ENCODE peak calls at places on chromosome 1, in four cellular contexts. W is HFF-Myc, R is kidney, A is osteocyte. Z is an unnamed sample.

GRCh38 chr1:19949016-19949415 is 25.6 kb upstream of the PLA2G2E start:
- DNase-seq in W (peak), R (no peak), A (no peak), Z (no peak)

GRCh38 chr1:243730499-243731150 is 119.4 kb downstream of the AKT3 start:
- DNase-seq in W (no peak), R (peak), A (no peak), Z (no peak)

GRCh38 chr1:243882276-243882675 is 32.2 kb upstream of the AKT3 start:
- DNase-seq in W (peak), R (no peak), A (no peak), Z (no peak)

GRCh38 chr1:212669102-212669501 is 30.5 kb downstream of the BATF3 start:
- DNase-seq in W (no peak), R (no peak), A (peak), Z (no peak)

GRCh38 chr1:11285883-11286734 is 13.1 kb downstream of the UBIAD1 start:
- DNase-seq in W (no peak), R (no peak), A (no peak), Z (no peak)

GRCh38 chr1:156740307-156740678 is 595 bp downstream of the MRPL24 start:
- DNase-seq in W (no peak), R (no peak), A (no peak), Z (no peak)

GRCh38 chr1:68600049-68600661 is 103.3 kb upstream of the DEPDC1 start:
- DNase-seq in W (no peak), R (no peak), A (no peak), Z (no peak)

GRCh38 chr1:205374205-205375078 is 17.7 kb upstream of the KLHDC8A start:
- DNase-seq in W (no peak), R (no peak), A (no peak), Z (no peak)

GRCh38 chr1:235917267-235917811 is 50.6 kb upstream of the LYST start:
- DNase-seq in W (peak), R (peak), A (no peak), Z (no peak)

GRCh38 chr1:31811605-31812004 is 4.2 kb downstream of the SPOCD1 start:
- DNase-seq in W (peak), R (peak), A (no peak), Z (no peak)

GRCh38 chr1:39189592-39190041 is 14.9 kb upstream of the MACF1 start:
- DNase-seq in W (no peak), R (no peak), A (no peak), Z (no peak)

GRCh38 chr1:59695301-59695700 is 119.4 kb upstream of the HOOK1 start:
- DNase-seq in W (no peak), R (no peak), A (no peak), Z (no peak)

GRCh38 chr1:117665523-117666274 is 59.9 kb downstream of the TENT5C start:
- DNase-seq in W (no peak), R (no peak), A (no peak), Z (no peak)

GRCh38 chr1:162062542-162063015 is 6.9 kb upstream of the NOS1AP start:
- DNase-seq in W (peak), R (no peak), A (no peak), Z (no peak)

GRCh38 chr1:37096523-37096922 is 62.2 kb upstream of the GRIK3 start:
- DNase-seq in W (no peak), R (no peak), A (no peak), Z (no peak)

GRCh38 chr1:180501865-180502360 is 464 bp downstream of the ACBD6 start:
- DNase-seq in W (no peak), R (no peak), A (no peak), Z (no peak)

GRCh38 chr1:109783436-109783835 is 19.7 kb upstream of the EPS8L3 start:
- DNase-seq in W (no peak), R (peak), A (no peak), Z (no peak)

GRCh38 chr1:244012232-244012631 is 38.9 kb upstream of the ZBTB18 start:
- DNase-seq in W (no peak), R (no peak), A (no peak), Z (no peak)

GRCh38 chr1:58460469-58460868 is 86.1 kb downstream of the OMA1 start:
- DNase-seq in W (peak), R (no peak), A (peak), Z (no peak)

GRCh38 chr1:85975770-85976386 is 180.7 kb downstream of the COL24A1 start:
- DNase-seq in W (no peak), R (no peak), A (no peak), Z (no peak)

GRCh38 chr1:187041104-187041503 is 212.4 kb downstream of the PLA2G4A start:
- DNase-seq in W (no peak), R (no peak), A (no peak), Z (no peak)

GRCh38 chr1:157084720-157085119 is 14.9 kb downstream of the ETV3L start:
- DNase-seq in W (no peak), R (no peak), A (no peak), Z (no peak)

GRCh38 chr1:186884266-186884665 is 55.5 kb downstream of the PLA2G4A start:
- DNase-seq in W (no peak), R (no peak), A (no peak), Z (no peak)

GRCh38 chr1:209012443-209013196 is 570.9 kb upstream of the CAMK1G start:
- DNase-seq in W (no peak), R (no peak), A (no peak), Z (no peak)

GRCh38 chr1:44500181-44501021 is 95.3 kb downstream of the RNF220 start:
- DNase-seq in W (no peak), R (no peak), A (no peak), Z (no peak)

GRCh38 chr1:89725016-89725380 is 92.1 kb downstream of the LRRC8C start:
- DNase-seq in W (no peak), R (no peak), A (no peak), Z (no peak)

GRCh38 chr1:204896787-204897469 is 26.3 kb downstream of the NFASC start:
- DNase-seq in W (no peak), R (no peak), A (no peak), Z (no peak)

GRCh38 chr1:68384321-68384813 is 65.4 kb downstream of the RPE65 start:
- DNase-seq in W (peak), R (no peak), A (no peak), Z (no peak)

GRCh38 chr1:26574690-26575349 is 45.3 kb downstream of the RPS6KA1 start:
- DNase-seq in W (no peak), R (peak), A (no peak), Z (no peak)

GRCh38 chr1:31434979-31435378 is 22.0 kb downstream of the SERINC2 start:
- DNase-seq in W (no peak), R (no peak), A (no peak), Z (no peak)

GRCh38 chr1:235160395-235160964 is 570 bp downstream of the RBM34 start:
- DNase-seq in W (peak), R (no peak), A (no peak), Z (no peak)

GRCh38 chr1:26387447-26387846 is 14.9 kb upstream of the ZNF683 start:
- DNase-seq in W (peak), R (no peak), A (no peak), Z (no peak)

GRCh38 chr1:156652131-156652991 is 10.4 kb downstream of the BCAN start:
- DNase-seq in W (no peak), R (peak), A (no peak), Z (no peak)

GRCh38 chr1:225816643-225817538 is 7.0 kb downstream of the EPHX1 start:
- DNase-seq in W (no peak), R (peak), A (no peak), Z (no peak)

GRCh38 chr1:15543589-15544568 is 17.2 kb downstream of the DNAJC16 start:
- DNase-seq in W (no peak), R (no peak), A (peak), Z (no peak)

GRCh38 chr1:169586395-169587255 is at the start of gene F5:
- DNase-seq in W (peak), R (peak), A (no peak), Z (peak)

GRCh38 chr1:25619101-25619890 is 2.7 kb downstream of the MAN1C1 start:
- DNase-seq in W (no peak), R (no peak), A (peak), Z (peak)

GRCh38 chr1:41440321-41441090 is 44.0 kb downstream of the EDN2 start:
- DNase-seq in W (no peak), R (no peak), A (no peak), Z (no peak)

GRCh38 chr1:7352974-7353373 is 418.1 kb upstream of the VAMP3 start:
- DNase-seq in W (no peak), R (no peak), A (no peak), Z (no peak)

GRCh38 chr1:203521071-203521794 is 27.3 kb downstream of the OPTC start:
- DNase-seq in W (no peak), R (no peak), A (no peak), Z (no peak)

DNA sequence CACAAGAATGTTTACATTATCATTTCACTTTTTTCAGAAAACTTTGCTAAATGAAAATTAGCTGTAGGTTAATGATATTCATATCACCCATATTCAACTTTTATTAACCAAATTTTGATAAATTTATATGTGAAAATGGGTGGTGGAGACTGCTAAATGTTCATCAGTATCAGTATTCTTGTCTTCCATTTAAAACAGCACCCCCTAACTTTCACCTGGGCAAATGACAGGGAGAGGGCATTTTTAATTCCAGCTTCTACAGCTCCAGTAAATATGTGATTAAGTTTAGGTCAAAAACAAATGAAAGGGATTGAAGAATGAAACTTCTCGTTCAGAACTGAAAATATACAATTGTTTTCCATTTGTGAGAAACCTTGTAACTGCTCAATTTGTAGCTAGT is 722.2 kb downstream of the KCNT2 start:
- DNase-seq in W (no peak), R (no peak), A (no peak), Z (no peak)
- TF ChIP-seq CTCF in W (no peak), R (no peak), A (peak), Z (peak)

GRCh38 chr1:192580351-192580962 is 4.9 kb downstream of the RGS1 start:
- DNase-seq in W (peak), R (no peak), A (no peak), Z (no peak)
- TF ChIP-seq CTCF in W (peak), R (no peak), A (peak), Z (peak)

GRCh38 chr1:53473463-53473862 is 14.3 kb downstream of the DMRTB1 start:
- DNase-seq in W (no peak), R (no peak), A (no peak), Z (no peak)
- TF ChIP-seq CTCF in W (peak), R (no peak), A (peak), Z (peak)

DNA sequence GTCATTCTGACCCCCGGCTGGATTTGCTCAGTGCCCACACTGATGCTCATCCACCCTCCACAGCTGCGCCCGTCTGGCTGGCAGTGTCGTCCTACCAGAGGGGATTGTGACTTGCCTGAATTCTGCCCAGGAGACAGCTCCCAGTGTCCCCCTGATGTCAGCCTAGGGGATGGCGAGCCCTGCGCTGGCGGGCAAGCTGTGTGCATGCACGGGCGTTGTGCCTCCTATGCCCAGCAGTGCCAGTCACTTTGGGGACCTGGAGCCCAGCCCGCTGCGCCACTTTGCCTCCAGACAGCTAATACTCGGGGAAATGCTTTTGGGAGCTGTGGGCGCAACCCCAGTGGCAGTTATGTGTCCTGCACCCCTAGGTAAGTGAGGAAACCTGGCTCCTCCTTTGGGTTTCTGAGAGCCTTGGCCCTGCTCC is 5.7 kb upstream of the EFNA4 start:
- DNase-seq in W (no peak), R (peak), A (no peak), Z (no peak)
- TF ChIP-seq CTCF in W (peak), R (no peak), A (no peak), Z (no peak)

GRCh38 chr1:54947540-54947939 is 32.9 kb upstream of the TMEM61 start:
- DNase-seq in W (no peak), R (no peak), A (peak), Z (no peak)

GRCh38 chr1:54944610-54945392 is 35.6 kb upstream of the TMEM61 start:
- DNase-seq in W (peak), R (no peak), A (peak), Z (no peak)

GRCh38 chr1:54942976-54943375 is 37.5 kb upstream of the TMEM61 start:
- DNase-seq in W (no peak), R (no peak), A (no peak), Z (no peak)

GRCh38 chr1:54949971-54950360 is 30.5 kb upstream of the TMEM61 start:
- DNase-seq in W (no peak), R (no peak), A (no peak), Z (no peak)

DNA sequence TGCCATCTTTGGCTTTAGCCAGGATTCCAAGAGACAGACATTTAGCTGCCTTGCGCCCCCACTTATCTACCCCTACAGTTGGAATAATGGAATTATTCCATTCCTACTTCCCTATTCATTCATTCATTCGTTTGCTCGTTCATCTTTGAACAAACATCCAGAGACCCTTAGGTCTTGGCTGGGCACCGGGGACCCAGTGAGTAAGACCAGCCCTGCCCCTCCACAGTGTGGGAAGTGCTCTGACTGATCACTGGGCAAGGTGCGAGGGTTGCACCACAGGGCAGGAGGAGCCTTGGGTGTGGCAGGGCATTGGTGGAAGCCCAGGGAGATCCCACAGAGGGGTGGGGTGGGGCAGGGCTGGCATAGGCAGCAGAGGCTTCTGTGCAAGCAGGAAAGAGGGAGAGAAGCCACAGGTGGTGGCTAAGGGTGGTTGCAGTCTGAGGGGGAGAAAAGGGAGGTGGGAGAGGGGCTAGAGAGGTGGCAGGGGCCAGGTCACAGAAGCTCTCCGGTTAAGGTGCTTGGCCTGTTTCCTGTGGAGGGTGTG is 35.0 kb upstream of the TMEM61 start:
- DNase-seq in W (no peak), R (no peak), A (no peak), Z (no peak)
- TF ChIP-seq CTCF in W (no peak), R (no peak), A (no peak), Z (no peak)

GRCh38 chr1:201792534-201793305 is 36.2 kb upstream of the IPO9 start:
- DNase-seq in W (peak), R (peak), A (peak), Z (peak)

GRCh38 chr1:201791051-201791774 is 37.7 kb upstream of the IPO9 start:
- DNase-seq in W (no peak), R (no peak), A (no peak), Z (no peak)

GRCh38 chr1:201793306-201793925 is 35.5 kb upstream of the IPO9 start:
- DNase-seq in W (no peak), R (no peak), A (no peak), Z (no peak)

GRCh38 chr1:201791775-201792166 is 37.2 kb upstream of the IPO9 start:
- DNase-seq in W (no peak), R (no peak), A (no peak), Z (no peak)

GRCh38 chr1:201795066-201795465 is 33.9 kb upstream of the IPO9 start:
- DNase-seq in W (no peak), R (no peak), A (no peak), Z (no peak)
- TF ChIP-seq CTCF in W (peak), R (peak), A (peak), Z (peak)

DNA sequence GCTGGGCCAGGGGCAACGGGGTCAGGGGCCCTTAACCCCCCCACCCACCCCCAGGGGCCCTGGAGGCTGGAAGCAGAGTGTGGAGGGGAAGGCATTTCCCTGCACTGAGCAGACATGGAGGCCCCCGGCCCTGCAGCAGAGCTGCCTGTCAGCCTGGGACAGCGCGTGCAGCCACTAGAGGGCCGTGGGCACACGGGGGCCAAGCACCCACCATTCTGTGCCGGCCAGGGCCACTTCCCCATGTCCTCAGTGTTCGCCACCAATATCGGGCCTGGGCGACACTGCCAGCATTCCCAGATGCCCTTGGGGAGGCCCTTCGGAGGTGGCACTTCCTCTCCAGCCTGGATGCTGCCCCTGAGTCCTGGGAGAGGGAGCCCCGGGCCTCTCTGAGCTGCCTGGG is 23.2 kb upstream of the ARHGEF16 start:
- DNase-seq in W (no peak), R (peak), A (no peak), Z (no peak)
- TF ChIP-seq CTCF in W (peak), R (no peak), A (peak), Z (peak)